ENCODE peak calls at places on chromosomes 16 and 17, in eight cellular contexts. D, M, J, P, A, Q, C and I are unnamed samples.

GRCh38 chr17:14297161-14297851 is 3.6 kb upstream of the HS3ST3B1 start:
- DNase-seq in D (peak), M (no peak), J (peak), P (no peak), A (no peak), Q (no peak), C (peak), I (peak)

GRCh38 chr17:1969712-1970111 is 55.4 kb downstream of the RTN4RL1 start:
- DNase-seq in D (no peak), M (no peak), J (no peak), P (no peak), A (no peak), Q (no peak), C (no peak), I (no peak)

GRCh38 chr17:72121164-72122001 is 563 bp downstream of the SOX9 start:
- DNase-seq in D (no peak), M (no peak), J (peak), P (no peak), A (no peak), Q (no peak), C (no peak), I (no peak)

GRCh38 chr17:40320771-40321501 is 12.0 kb downstream of the RARA start:
- DNase-seq in D (no peak), M (no peak), J (no peak), P (no peak), A (no peak), Q (no peak), C (no peak), I (no peak)

GRCh38 chr16:49889725-49890397 is 33.9 kb upstream of the ZNF423 start:
- DNase-seq in D (no peak), M (no peak), J (no peak), P (peak), A (no peak), Q (no peak), C (no peak), I (no peak)

GRCh38 chr16:22898874-22899348 is 84.9 kb downstream of the HS3ST2 start:
- DNase-seq in D (peak), M (peak), J (peak), P (peak), A (peak), Q (peak), C (peak), I (peak)

GRCh38 chr17:75473246-75473645 is 16.8 kb downstream of the TMEM94 start:
- DNase-seq in D (no peak), M (no peak), J (no peak), P (no peak), A (no peak), Q (no peak), C (no peak), I (peak)

GRCh38 chr17:42005128-42005527 is 12.1 kb downstream of the DNAJC7 start:
- DNase-seq in D (no peak), M (no peak), J (no peak), P (no peak), A (no peak), Q (no peak), C (no peak), I (no peak)

GRCh38 chr16:3980311-3981111 is 100.0 kb upstream of the CREBBP start:
- DNase-seq in D (no peak), M (no peak), J (no peak), P (no peak), A (no peak), Q (no peak), C (no peak), I (no peak)

GRCh38 chr17:7987112-7987893 is 15.1 kb upstream of the GUCY2D start:
- DNase-seq in D (no peak), M (no peak), J (no peak), P (no peak), A (no peak), Q (no peak), C (no peak), I (no peak)

GRCh38 chr17:39634384-39634871 is 2.5 kb upstream of the STARD3 start:
- DNase-seq in D (peak), M (no peak), J (peak), P (no peak), A (no peak), Q (peak), C (no peak), I (peak)

GRCh38 chr17:3038941-3039340 is 24.5 kb downstream of the OR1D5 start:
- DNase-seq in D (no peak), M (no peak), J (no peak), P (no peak), A (no peak), Q (no peak), C (no peak), I (no peak)

GRCh38 chr16:5575121-5575520 is 477.5 kb upstream of the EEF2KMT start:
- DNase-seq in D (no peak), M (no peak), J (no peak), P (no peak), A (no peak), Q (no peak), C (no peak), I (no peak)

GRCh38 chr16:396605-397004 is 394 bp upstream of the NME4 start:
- DNase-seq in D (peak), M (no peak), J (peak), P (no peak), A (no peak), Q (peak), C (peak), I (peak)

GRCh38 chr17:77779711-77780539 is 178.6 kb upstream of the TNRC6C start:
- DNase-seq in D (no peak), M (no peak), J (no peak), P (no peak), A (no peak), Q (no peak), C (no peak), I (no peak)

GRCh38 chr17:32477220-32477619 is 9.6 kb upstream of the CDK5R1 start:
- DNase-seq in D (no peak), M (no peak), J (no peak), P (no peak), A (no peak), Q (no peak), C (no peak), I (no peak)

GRCh38 chr17:48484256-48484655 is 46.6 kb downstream of the HOXB1 start:
- DNase-seq in D (no peak), M (no peak), J (no peak), P (no peak), A (no peak), Q (no peak), C (no peak), I (no peak)

GRCh38 chr17:11986939-11987329 is 10.3 kb downstream of the ZNF18 start:
- DNase-seq in D (peak), M (no peak), J (peak), P (peak), A (no peak), Q (peak), C (peak), I (peak)

GRCh38 chr16:56355221-56355620 is 70.1 kb downstream of the AMFR start:
- DNase-seq in D (no peak), M (no peak), J (no peak), P (no peak), A (no peak), Q (no peak), C (no peak), I (no peak)
- TF ChIP-seq MAX in D (no peak), M (no peak), J (no peak), P (no peak), A (no peak), Q (no peak), C (no peak), I (no peak)

DNA sequence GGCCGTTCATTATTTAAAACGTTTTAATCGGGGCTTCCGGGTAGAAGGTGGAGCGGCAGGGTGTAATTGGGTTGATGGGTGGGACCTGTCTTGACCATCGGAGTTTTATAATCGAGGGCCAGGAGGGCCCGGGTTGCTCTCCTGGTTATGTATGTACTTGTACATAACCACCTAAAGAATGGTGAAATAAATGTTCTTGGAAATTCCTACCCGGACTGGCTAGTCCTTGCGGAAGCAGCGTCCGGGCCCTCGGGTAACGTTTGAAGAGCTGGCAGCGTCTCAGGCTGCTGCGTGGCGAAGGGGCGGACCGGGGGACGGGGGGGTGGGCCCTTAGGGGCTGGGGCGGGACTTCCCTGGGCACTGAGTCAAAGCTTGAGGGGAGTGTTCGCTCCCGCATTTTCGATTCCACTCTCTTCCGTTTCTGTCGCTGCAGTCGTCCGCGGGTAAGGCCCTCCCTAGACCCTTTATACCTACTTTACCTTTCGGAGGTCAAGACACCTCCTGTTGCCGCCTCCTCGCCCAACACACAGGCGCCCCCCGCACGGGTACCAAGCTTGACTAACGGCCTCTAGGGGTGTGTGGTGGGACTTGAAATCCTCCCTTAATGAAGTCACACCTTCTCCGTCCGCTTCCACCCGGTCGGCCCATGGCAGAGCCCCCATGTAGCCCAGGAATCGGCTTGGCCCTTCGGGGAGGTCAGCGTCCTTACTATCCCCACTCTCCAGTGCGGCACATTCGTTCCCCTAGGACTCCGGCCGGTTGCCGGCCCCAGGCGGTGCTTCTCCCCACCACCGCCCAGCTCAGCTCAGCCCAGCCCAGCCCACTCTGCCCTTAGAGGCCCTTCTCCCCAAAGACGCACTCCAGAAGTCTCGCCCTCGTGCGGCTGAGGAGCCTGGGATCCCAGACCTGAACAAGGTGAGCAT is at the start of gene TMEM106A:
- DNase-seq in D (peak), M (peak), J (peak), P (peak), A (peak), Q (no peak), C (peak), I (peak)
- TF ChIP-seq POLR2A in D (peak), M (no peak), J (peak), P (peak), A (peak), Q (no peak), C (peak), I (peak)

GRCh38 chr16:88645455-88645854 is 5.4 kb downstream of the CYBA start:
- DNase-seq in D (no peak), M (no peak), J (no peak), P (no peak), A (no peak), Q (no peak), C (no peak), I (no peak)
- TF ChIP-seq MAX in D (no peak), M (no peak), J (no peak), P (no peak), A (no peak), Q (no peak), C (no peak), I (no peak)

GRCh38 chr16:18072161-18072560 is 264.4 kb downstream of the NPIPA8 start:
- DNase-seq in D (no peak), M (no peak), J (no peak), P (no peak), A (no peak), Q (no peak), C (no peak), I (no peak)
- TF ChIP-seq POLR2A in D (no peak), M (no peak), J (no peak), P (no peak), A (no peak), Q (no peak), C (no peak), I (no peak)

GRCh38 chr16:46885960-46886763 is 2.0 kb downstream of the GPT2 start:
- DNase-seq in D (no peak), M (no peak), J (no peak), P (no peak), A (no peak), Q (no peak), C (no peak), I (peak)

GRCh38 chr16:46882940-46883307 is 1.2 kb upstream of the GPT2 start:
- DNase-seq in D (no peak), M (no peak), J (no peak), P (no peak), A (no peak), Q (no peak), C (peak), I (peak)

GRCh38 chr16:46883353-46883689 is 841 bp upstream of the GPT2 start:
- DNase-seq in D (no peak), M (no peak), J (no peak), P (no peak), A (no peak), Q (no peak), C (peak), I (no peak)

GRCh38 chr16:46883690-46884512 is at the start of gene GPT2:
- DNase-seq in D (peak), M (peak), J (peak), P (peak), A (peak), Q (peak), C (peak), I (peak)

DNA sequence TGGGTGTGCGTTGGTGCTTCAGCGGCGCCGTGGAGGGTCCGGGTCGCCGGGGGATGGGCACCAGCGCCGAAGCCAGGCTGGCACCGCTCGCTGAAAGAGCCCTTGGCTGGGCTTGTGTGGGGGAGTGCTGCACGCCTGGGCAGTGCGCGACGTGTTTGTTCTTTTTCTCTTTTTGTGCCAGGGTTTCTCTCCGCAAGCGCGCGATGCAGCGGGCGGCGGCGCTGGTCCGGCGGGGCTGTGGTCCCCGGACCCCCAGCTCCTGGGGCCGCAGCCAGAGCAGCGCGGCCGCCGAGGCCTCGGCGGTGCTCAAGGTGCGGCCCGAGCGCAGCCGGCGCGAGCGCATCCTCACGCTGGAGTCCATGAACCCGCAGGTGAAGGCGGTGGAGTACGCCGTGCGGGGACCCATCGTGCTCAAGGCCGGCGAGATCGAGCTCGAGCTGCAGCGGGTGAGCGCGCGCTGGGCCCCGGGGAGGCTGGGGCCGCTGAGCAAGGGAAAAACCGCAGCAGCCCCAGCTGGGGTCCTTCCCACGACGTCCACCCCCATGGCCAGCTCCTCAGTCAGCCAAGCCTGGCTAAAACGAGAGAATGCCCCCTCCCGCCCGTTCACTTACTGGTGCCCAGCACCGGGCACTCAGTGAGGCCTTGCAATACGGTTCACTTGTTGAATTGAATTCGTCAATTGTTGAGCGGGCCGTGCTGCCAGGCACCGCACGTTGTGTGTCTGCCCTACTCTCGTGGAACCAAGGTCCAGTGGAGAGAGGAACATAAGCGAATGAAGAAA is 541 bp downstream of the GPT2 start:
- DNase-seq in D (peak), M (no peak), J (no peak), P (no peak), A (no peak), Q (no peak), C (no peak), I (peak)
- TF ChIP-seq MAX in D (no peak), M (no peak), J (no peak), P (no peak), A (no peak), Q (no peak), C (no peak), I (no peak)

DNA sequence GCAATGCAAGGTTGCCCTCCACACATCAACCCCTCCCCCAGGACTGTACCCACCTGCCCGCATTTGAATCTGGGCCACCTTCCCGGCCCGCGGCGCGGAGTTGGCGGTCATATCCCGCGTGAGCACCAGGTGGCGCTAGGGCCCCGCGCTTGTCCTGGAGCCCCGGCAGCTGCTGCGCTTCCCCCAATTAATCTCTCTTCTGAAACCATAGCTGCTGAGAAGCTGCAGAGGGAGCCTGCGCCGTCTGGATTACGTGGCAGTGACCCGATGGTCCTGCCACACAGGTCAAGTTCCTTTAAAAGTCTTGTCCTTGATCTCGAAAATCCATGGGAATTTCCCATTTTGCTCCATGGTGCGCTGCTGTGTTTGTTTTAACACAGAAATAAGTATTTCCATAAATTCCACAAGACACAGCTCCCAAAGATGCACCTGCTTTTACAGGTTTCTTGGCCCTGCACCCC is 22.0 kb downstream of the COX4I1 start:
- DNase-seq in D (peak), M (peak), J (peak), P (peak), A (peak), Q (peak), C (peak), I (peak)
- TF ChIP-seq POLR2A in D (no peak), M (no peak), J (no peak), P (no peak), A (no peak), Q (no peak), C (no peak), I (no peak)

GRCh38 chr16:73697336-73697735 is 599.3 kb upstream of the PSMD7 start:
- DNase-seq in D (no peak), M (no peak), J (no peak), P (no peak), A (no peak), Q (no peak), C (no peak), I (no peak)
- TF ChIP-seq MAX in D (no peak), M (no peak), J (no peak), P (no peak), A (no peak), Q (no peak), C (no peak), I (no peak)

GRCh38 chr16:2777231-2777902 is at the start of gene ELOB:
- DNase-seq in D (peak), M (no peak), J (peak), P (peak), A (no peak), Q (peak), C (peak), I (peak)
- TF ChIP-seq POLR2A in D (peak), M (peak), J (peak), P (peak), A (peak), Q (peak), C (peak), I (peak)

DNA sequence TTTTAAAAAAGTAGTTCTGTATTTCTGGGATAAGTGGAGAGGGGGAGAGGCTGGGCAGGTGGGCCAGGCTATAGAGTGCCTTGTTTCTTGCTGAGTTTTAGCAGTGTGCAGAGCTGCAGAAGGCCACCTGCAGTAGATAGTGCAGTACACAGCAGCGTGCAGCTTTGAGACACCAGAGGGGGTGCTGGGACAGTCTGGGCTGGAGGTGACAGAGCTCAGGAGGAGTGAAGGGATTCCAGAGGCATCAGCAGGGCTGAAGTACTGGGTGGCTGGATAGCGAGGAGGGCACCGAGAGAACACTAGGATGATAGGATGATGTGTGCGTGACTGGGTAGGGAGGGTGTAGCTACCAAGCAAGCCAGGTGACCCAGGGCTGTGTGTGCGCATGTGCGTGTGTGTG is 26.6 kb downstream of the LCMT1 start:
- DNase-seq in D (no peak), M (no peak), J (no peak), P (no peak), A (no peak), Q (no peak), C (no peak), I (no peak)
- TF ChIP-seq MAX in D (no peak), M (no peak), J (no peak), P (no peak), A (no peak), Q (no peak), C (no peak), I (no peak)

GRCh38 chr16:68238029-68238345 is 2.1 kb upstream of the ESRP2 start:
- DNase-seq in D (no peak), M (no peak), J (no peak), P (no peak), A (no peak), Q (no peak), C (no peak), I (no peak)

GRCh38 chr16:68235882-68236803 is at the start of gene ESRP2:
- DNase-seq in D (no peak), M (peak), J (no peak), P (peak), A (no peak), Q (no peak), C (peak), I (no peak)

GRCh38 chr16:68235105-68235881 is 634 bp downstream of the ESRP2 start:
- DNase-seq in D (no peak), M (no peak), J (no peak), P (no peak), A (no peak), Q (no peak), C (peak), I (no peak)

GRCh38 chr16:68236804-68237242 is 896 bp upstream of the ESRP2 start:
- DNase-seq in D (peak), M (no peak), J (no peak), P (no peak), A (no peak), Q (no peak), C (peak), I (no peak)

DNA sequence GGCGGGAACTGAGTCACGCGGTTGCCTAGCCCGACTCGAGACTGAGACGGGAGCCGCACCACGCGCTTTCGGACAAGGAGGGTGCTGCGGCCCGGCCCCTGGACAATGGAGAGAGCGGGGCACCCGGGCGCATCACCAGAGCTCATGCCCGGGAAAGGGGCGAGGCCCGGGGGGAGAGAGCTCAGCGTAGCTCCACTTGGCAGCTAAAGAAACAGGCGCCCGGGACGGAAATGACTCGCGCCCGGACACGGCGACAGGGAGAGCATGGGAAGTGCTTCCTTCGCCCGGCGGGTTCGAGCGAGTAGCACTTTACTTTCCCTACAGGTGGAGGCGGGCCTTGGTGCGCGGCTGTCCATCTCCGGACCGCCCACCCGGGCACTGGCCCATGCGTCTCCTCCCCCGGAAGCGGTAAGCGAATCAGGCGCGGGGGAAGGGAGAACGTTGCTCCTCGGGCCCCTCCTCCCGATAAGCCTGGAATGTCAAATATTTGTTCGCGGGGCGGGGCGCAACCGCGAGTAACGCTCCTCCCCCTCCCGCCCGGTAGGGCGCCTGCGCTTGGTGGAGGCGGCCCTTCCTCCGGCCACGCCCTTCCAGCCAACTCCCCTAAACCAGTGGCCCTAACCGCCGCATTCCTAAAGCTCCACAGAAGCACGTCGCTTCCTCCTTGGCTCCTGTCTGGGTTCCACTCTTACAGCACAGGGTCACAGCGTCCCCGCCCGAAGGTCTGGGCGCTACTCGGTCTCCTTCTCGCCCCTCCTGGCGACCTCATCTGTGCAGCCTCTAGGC is 1.5 kb upstream of the ESRP2 start:
- DNase-seq in D (peak), M (peak), J (peak), P (peak), A (peak), Q (no peak), C (peak), I (peak)
- TF ChIP-seq POLR2A in D (peak), M (peak), J (peak), P (peak), A (peak), Q (no peak), C (no peak), I (no peak)